ENCODE peak calls at places on chromosome 9, in four cellular contexts. U is WTC11, J is SW 1271, A is globus pallidus. L is an unnamed sample.

GRCh38 chr9:133199648-133200321 is 9.3 kb downstream of the OBP2B start:
- DNase-seq in J (no peak), A (no peak), U (peak), L (no peak)

GRCh38 chr9:4315582-4316215 is 15.8 kb upstream of the GLIS3 start:
- DNase-seq in A (peak), J (peak), U (peak), L (no peak)

GRCh38 chr9:93713716-93714115 is 137.3 kb downstream of the PHF2 start:
- DNase-seq in A (no peak), J (no peak), U (no peak), L (no peak)

GRCh38 chr9:130846487-130847305 is 11.6 kb downstream of the ABL1 start:
- DNase-seq in A (peak), J (peak), U (no peak), L (peak)

GRCh38 chr9:136170291-136170901 is 34.5 kb downstream of the LHX3 start:
- DNase-seq in A (no peak), J (peak), U (peak), L (no peak)

GRCh38 chr9:99050292-99050911 is 54.5 kb upstream of the TGFBR1 start:
- DNase-seq in J (no peak), A (no peak), U (no peak), L (no peak)

GRCh38 chr9:121599872-121600585 is 51.4 kb upstream of the DAB2IP start:
- DNase-seq in A (no peak), U (peak), J (no peak), L (no peak)

GRCh38 chr9:128920381-128921058 is at the start of gene PHYHD1:
- DNase-seq in U (no peak), A (peak), J (no peak), L (no peak)

GRCh38 chr9:121871431-121872025 is 220.1 kb downstream of the DAB2IP start:
- DNase-seq in A (no peak), U (no peak), J (no peak), L (no peak)

GRCh38 chr9:95425910-95426551 is 90.7 kb downstream of the PTCH1 start:
- DNase-seq in U (peak), A (no peak), J (peak), L (no peak)